ENCODE peak calls at places on chromosome 21, in ten cellular contexts. I, W, M, P, L, J, Q, K, G and H are unnamed samples. For H3K4me1, the result is how much of the 10 kb centered on the place peaks cover.

GRCh38 chr21:46052703-46053651 is 44.9 kb upstream of the COL6A2 start:
- DNase-seq in W (peak), G (no peak), L (peak), Q (no peak), K (no peak), J (no peak), M (no peak), P (peak), I (no peak), H (no peak)

GRCh38 chr21:41182547-41182946 is 14.6 kb downstream of the BACE2 start:
- DNase-seq in J (no peak), W (no peak), M (no peak), L (no peak), K (no peak), P (no peak), G (no peak), Q (no peak), I (no peak), H (no peak)

GRCh38 chr21:41045534-41046268 is 122.3 kb upstream of the BACE2 start:
- DNase-seq in W (no peak), K (no peak), P (no peak), I (no peak), M (peak), L (no peak), Q (no peak), J (no peak), G (no peak), H (no peak)

GRCh38 chr21:15732290-15732995 is 2.7 kb downstream of the USP25 start:
- DNase-seq in J (no peak), I (peak), Q (no peak), M (no peak), L (peak), G (no peak), P (peak), K (no peak), W (no peak), H (no peak)

GRCh38 chr21:35147439-35147838 is 98.3 kb upstream of the RUNX1 start:
- DNase-seq in W (no peak), J (no peak), Q (no peak), K (no peak), P (no peak), M (no peak), L (no peak), I (no peak), G (no peak), H (no peak)

GRCh38 chr21:26546698-26547097 is 26.4 kb downstream of the CYYR1 start:
- DNase-seq in Q (no peak), I (peak), M (no peak), P (no peak), G (peak), W (peak), K (no peak), L (no peak), J (peak), H (no peak)

GRCh38 chr21:37915941-37916794 is at the start of gene KCNJ6:
- DNase-seq in G (no peak), W (no peak), K (peak), J (no peak), M (peak), L (peak), P (peak), I (peak), Q (no peak), H (no peak)

GRCh38 chr21:24011087-24011486 is 1596.2 kb downstream of the MRPL39 start:
- DNase-seq in J (no peak), P (no peak), Q (no peak), L (no peak), M (no peak), G (no peak), K (no peak), I (no peak), W (no peak), H (no peak)

GRCh38 chr21:29295066-29295650 is 3.6 kb upstream of the BACH1 start:
- DNase-seq in L (no peak), M (no peak), J (no peak), W (no peak), K (no peak), I (no peak), P (no peak), G (no peak), Q (no peak), H (no peak)

GRCh38 chr21:39451332-39452206 is at the start of gene SH3BGR:
- DNase-seq in M (peak), L (no peak), P (peak), G (peak), Q (no peak), J (peak), W (no peak), I (no peak), K (peak), H (peak)

GRCh38 chr21:15667010-15667409 is 62.8 kb upstream of the USP25 start:
- DNase-seq in P (peak), Q (no peak), I (no peak), L (peak), G (no peak), J (no peak), K (no peak), M (no peak), W (no peak), H (no peak)

GRCh38 chr21:44370771-44371410 is 17.5 kb downstream of the TRPM2 start:
- DNase-seq in W (no peak), J (no peak), Q (peak), I (no peak), M (no peak), G (no peak), P (no peak), L (no peak), K (peak), H (no peak)

GRCh38 chr21:29481641-29482040 is 182.9 kb downstream of the BACH1 start:
- DNase-seq in I (no peak), M (no peak), K (no peak), G (no peak), L (peak), W (no peak), P (peak), J (no peak), Q (no peak), H (no peak)

GRCh38 chr21:23853796-23854379 is 1753.4 kb downstream of the MRPL39 start:
- DNase-seq in J (no peak), G (no peak), K (no peak), M (no peak), P (peak), L (peak), Q (no peak), W (no peak), I (peak), H (no peak)

GRCh38 chr21:38223893-38224540 is 32.8 kb upstream of the KCNJ15 start:
- DNase-seq in G (no peak), I (no peak), L (peak), J (no peak), W (no peak), M (peak), P (peak), K (no peak), Q (no peak), H (no peak)

GRCh38 chr21:26447932-26448331 is 125.2 kb downstream of the CYYR1 start:
- DNase-seq in J (no peak), G (no peak), P (no peak), M (no peak), K (no peak), I (no peak), L (no peak), W (no peak), Q (no peak), H (no peak)

GRCh38 chr21:45862544-45863207 is 118.9 kb upstream of the COL6A1 start:
- DNase-seq in Q (no peak), K (no peak), P (no peak), W (no peak), I (no peak), J (no peak), L (no peak), M (peak), G (no peak), H (no peak)

GRCh38 chr21:46435786-46436227 is 22.9 kb upstream of the DIP2A start:
- DNase-seq in J (no peak), Q (no peak), P (no peak), L (no peak), M (no peak), W (no peak), I (no peak), G (no peak), K (no peak), H (no peak)

GRCh38 chr21:38460171-38460742 is 38.0 kb downstream of the ERG start:
- DNase-seq in I (peak), L (peak), K (no peak), J (no peak), M (no peak), P (peak), W (no peak), G (no peak), Q (no peak), H (no peak)

GRCh38 chr21:45957986-45958610 is 23.5 kb upstream of the COL6A1 start:
- DNase-seq in Q (no peak), K (no peak), L (peak), P (peak), I (no peak), M (no peak), G (no peak), W (no peak), J (peak), H (no peak)

GRCh38 chr21:23401278-23401677 is 2206.0 kb downstream of the MRPL39 start:
- DNase-seq in I (peak), M (no peak), Q (no peak), L (no peak), J (no peak), P (peak), G (no peak), W (no peak), K (no peak), H (no peak)

GRCh38 chr21:35475768-35476167 is 426.7 kb upstream of the RUNX1 start:
- DNase-seq in Q (no peak), W (no peak), G (no peak), J (no peak), P (peak), I (peak), L (peak), K (no peak), M (no peak), H (no peak)

GRCh38 chr21:35203093-35204021 is 154.3 kb upstream of the RUNX1 start:
- DNase-seq in Q (no peak), P (peak), M (no peak), I (peak), K (no peak), G (no peak), J (no peak), W (no peak), L (peak), H (no peak)

GRCh38 chr21:40457741-40458140 is 389.2 kb downstream of the DSCAM start:
- DNase-seq in Q (no peak), I (no peak), G (no peak), W (no peak), M (no peak), L (no peak), J (no peak), K (no peak), P (no peak), H (no peak)

GRCh38 chr21:39125752-39126485 is 57.3 kb downstream of the PSMG1 start:
- DNase-seq in L (peak), G (peak), M (peak), J (no peak), W (peak), P (peak), Q (no peak), K (no peak), I (peak), H (no peak)

GRCh38 chr21:38985423-38986378 is 180.0 kb downstream of the ETS2 start:
- DNase-seq in M (no peak), P (peak), L (peak), K (peak), G (peak), J (peak), I (no peak), Q (no peak), W (peak), H (peak)

GRCh38 chr21:41318218-41318617 is 1.6 kb downstream of the FAM3B start:
- DNase-seq in P (no peak), L (no peak), I (no peak), J (no peak), Q (peak), W (no peak), K (no peak), G (no peak), M (no peak), H (no peak)

GRCh38 chr21:44407493-44407892 is 47.8 kb upstream of the LRRC3 start:
- DNase-seq in K (no peak), Q (no peak), J (no peak), I (no peak), P (no peak), M (no peak), W (no peak), G (no peak), L (no peak), H (no peak)

GRCh38 chr21:39714331-39714730 is 30.7 kb upstream of the IGSF5 start:
- DNase-seq in P (no peak), L (no peak), G (no peak), I (no peak), W (no peak), M (no peak), J (no peak), Q (no peak), K (no peak), H (no peak)

GRCh38 chr21:36589352-36589971 is 109.5 kb upstream of the SIM2 start:
- DNase-seq in I (peak), P (peak), K (no peak), M (peak), Q (no peak), L (peak), J (no peak), G (peak), W (no peak), H (no peak)

GRCh38 chr21:36583591-36583990 is 103.7 kb upstream of the CLDN14 start:
- DNase-seq in P (no peak), J (no peak), Q (no peak), G (no peak), M (no peak), I (no peak), W (no peak), K (no peak), L (no peak), H (no peak)

GRCh38 chr21:36587388-36587787 is 107.5 kb upstream of the CLDN14 start:
- DNase-seq in G (no peak), Q (no peak), J (no peak), L (no peak), K (no peak), M (no peak), W (no peak), I (no peak), P (no peak), H (no peak)

GRCh38 chr21:36579898-36580297 is 100.0 kb upstream of the CLDN14 start:
- DNase-seq in L (no peak), Q (no peak), K (no peak), I (no peak), J (no peak), P (no peak), M (no peak), W (no peak), G (no peak), H (no peak)

GRCh38 chr21:36584980-36585940 is 105.3 kb upstream of the CLDN14 start:
- DNase-seq in K (no peak), I (no peak), M (no peak), J (no peak), L (no peak), P (no peak), Q (no peak), G (no peak), W (no peak), H (no peak)
- TF ChIP-seq CTCF in K (no peak), I (no peak), M (peak), J (no peak), L (peak), P (peak), Q (no peak), G (no peak), W (no peak), H (no peak)

GRCh38 chr21:31557956-31558838 is 101.3 kb upstream of the SOD1 start:
- DNase-seq in G (no peak), P (peak), M (peak), Q (peak), W (no peak), K (peak), I (no peak), J (no peak), L (no peak), H (no peak)

GRCh38 chr21:31556662-31557061 is 102.8 kb upstream of the SOD1 start:
- DNase-seq in J (no peak), G (no peak), M (no peak), Q (no peak), P (no peak), W (no peak), K (no peak), I (no peak), L (no peak), H (no peak)

GRCh38 chr21:31555741-31556191 is 103.7 kb upstream of the SOD1 start:
- DNase-seq in Q (no peak), J (no peak), M (peak), I (no peak), W (no peak), G (no peak), L (no peak), K (peak), P (no peak), H (no peak)

GRCh38 chr21:31558839-31559367 is 100.6 kb upstream of the SOD1 start:
- DNase-seq in P (peak), I (peak), K (peak), J (peak), G (peak), Q (peak), L (peak), M (peak), W (peak), H (no peak)

DNA sequence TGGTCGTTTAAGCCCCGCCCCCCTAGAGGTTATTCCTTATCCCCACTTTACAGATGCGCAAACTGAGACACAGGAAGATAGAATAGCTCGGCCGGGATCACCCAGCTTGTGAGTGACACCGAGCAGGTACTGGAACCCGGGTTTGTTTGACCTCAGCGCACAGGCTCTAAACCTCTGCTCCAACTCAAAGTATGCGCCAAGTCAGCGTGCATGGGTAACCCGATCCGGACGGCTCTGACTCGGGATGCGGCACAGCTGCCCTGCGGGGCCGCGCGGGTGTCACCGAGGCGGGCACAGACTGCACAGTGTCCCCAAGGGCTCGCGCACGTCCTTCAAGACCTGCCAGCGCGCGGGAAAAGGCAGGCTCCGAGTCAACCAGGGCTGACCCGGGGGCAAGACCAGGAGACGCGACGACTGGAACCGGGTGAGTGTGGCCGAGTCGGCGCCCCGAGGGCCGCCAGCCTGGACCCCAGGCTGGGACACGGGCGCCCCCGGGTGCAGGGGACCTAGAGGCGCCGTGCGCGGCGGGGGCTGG is 102.0 kb upstream of the SOD1 start:
- DNase-seq in Q (no peak), L (no peak), P (no peak), K (peak), G (no peak), I (no peak), M (peak), W (no peak), J (no peak), H (no peak)
- H3K4me1 ChIP-seq in Q (under half), L (under half), P (under half), K (under half), G (under half), I (under half), M (under half), W (under half), J (under half), H (under half)

GRCh38 chr21:43347461-43347860 is 79.5 kb downstream of the SIK1 start:
- DNase-seq in L (no peak), M (no peak), I (no peak), P (no peak), G (no peak), W (no peak), K (no peak), J (no peak), Q (no peak), H (no peak)

GRCh38 chr21:43346551-43346950 is 80.4 kb downstream of the SIK1 start:
- DNase-seq in L (no peak), M (no peak), I (no peak), K (no peak), J (no peak), W (no peak), Q (no peak), P (no peak), G (no peak), H (no peak)

GRCh38 chr21:43348801-43349261 is 78.1 kb downstream of the SIK1 start:
- DNase-seq in M (no peak), Q (no peak), I (peak), P (peak), G (no peak), J (peak), K (no peak), L (no peak), W (no peak), H (no peak)

GRCh38 chr21:43349644-43350043 is 77.3 kb downstream of the SIK1 start:
- DNase-seq in P (no peak), L (no peak), M (no peak), K (no peak), Q (no peak), J (no peak), I (no peak), W (no peak), G (no peak), H (no peak)

DNA sequence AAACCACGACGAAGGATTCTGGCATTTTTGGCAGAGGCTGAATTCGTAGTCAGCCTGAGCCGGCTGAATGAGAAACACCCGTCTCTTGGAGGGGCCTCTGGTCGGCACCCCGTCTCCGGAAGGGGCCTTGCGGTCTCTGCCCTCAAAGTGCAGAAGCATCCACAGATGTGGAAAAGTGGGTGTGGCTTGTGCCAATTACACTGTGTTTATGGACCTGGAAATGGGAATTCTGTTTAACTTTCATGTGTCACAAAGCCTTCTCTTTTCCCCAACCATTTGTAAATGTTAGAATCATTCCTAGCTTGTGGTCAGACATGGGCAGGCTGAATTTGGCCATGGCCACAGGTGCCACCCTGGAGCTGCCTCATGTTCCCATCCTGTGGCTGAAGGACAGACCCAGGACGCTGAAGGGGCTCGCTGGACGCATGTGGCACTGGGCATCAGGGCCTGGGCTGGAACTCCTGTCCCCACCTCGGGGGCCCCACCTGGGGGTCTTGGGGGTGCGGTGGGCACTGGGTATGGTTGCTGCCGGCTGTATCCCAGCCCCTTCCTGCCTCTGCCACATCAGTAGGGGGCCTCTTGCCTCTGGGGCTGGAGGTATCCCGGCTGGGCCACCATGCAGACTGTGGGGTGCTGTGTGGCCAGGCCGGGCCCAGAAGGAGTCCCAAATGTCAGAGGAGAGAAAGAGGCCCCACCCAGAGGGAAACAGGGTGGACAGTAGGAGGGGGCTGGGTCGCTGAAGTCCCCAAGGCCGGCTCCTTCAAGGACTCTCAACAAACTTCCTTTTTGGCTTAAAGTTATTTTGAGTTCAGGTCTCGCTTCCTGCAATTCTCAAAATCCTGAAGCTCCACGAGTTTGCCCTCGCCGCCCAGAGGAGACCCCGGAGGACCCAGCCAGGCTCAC is 78.8 kb downstream of the SIK1 start:
- DNase-seq in Q (no peak), I (no peak), L (no peak), P (no peak), K (no peak), J (no peak), M (no peak), W (no peak), G (no peak), H (no peak)
- H3K27ac ChIP-seq in Q (peak), I (peak), L (no peak), P (no peak), K (no peak), J (peak), M (no peak), W (no peak), G (peak), H (no peak)

DNA sequence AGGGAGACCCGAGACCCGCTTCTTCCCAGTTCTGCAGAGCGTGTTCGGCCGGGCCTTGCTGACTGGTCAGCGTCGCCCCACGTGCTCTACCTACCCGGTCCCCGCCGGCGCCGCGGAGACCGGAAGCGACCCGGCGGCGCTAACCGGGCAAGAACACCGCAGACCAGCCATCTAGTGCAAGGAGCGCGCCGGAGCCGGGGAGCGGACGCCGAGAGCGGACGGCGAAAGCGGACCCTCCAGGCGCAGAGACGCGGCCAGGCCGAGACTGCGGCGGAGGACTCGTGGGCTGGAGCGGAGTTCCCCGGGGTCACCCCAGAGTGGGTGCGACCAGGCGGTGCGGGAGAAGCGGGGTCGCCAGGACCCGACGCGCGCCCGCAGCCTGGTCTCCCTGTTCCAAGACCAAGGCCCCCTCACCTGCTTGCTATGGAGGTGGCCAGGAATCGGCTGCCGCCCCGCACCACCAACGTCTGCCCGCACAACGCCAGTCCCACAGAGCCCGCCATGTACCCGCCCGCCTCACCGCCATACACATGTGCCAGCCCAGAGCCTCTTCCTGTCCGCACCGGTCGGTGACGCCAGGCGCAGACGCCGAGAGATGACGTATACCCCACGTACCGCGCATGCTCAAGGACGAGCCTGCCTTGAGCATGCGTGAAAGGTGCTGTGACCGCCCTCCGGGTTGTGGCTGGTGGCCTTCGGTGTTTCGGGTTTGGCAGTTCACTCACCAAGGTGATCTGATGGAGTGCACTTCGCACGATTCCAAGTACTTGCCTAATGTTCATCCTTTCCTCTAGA is at the start of gene WDR4:
- DNase-seq in K (peak), I (peak), Q (peak), P (peak), L (peak), M (peak), J (peak), W (peak), G (peak), H (peak)
- TF ChIP-seq CTCF in K (no peak), I (no peak), Q (no peak), P (no peak), L (no peak), M (no peak), J (no peak), W (peak), G (no peak), H (no peak)